ENCODE peak calls at places on chromosome 6, in ten cellular contexts. E, F, O, W, A, K, N, B, Q and Z are unnamed samples.

GRCh38 chr6:14984454-14984853 is 261.4 kb upstream of the JARID2 start:
- DNase-seq in E (peak), F (peak), O (peak), W (peak), A (peak), K (peak), N (no peak), B (peak), Q (no peak), Z (peak)

GRCh38 chr6:34970487-34970886 is 81.4 kb downstream of the ANKS1A start:
- DNase-seq in E (peak), F (peak), O (no peak), W (no peak), A (no peak), K (peak), N (no peak), B (no peak), Q (no peak), Z (no peak)

GRCh38 chr6:34792605-34793500 is 970 bp downstream of the BLTP3A start:
- DNase-seq in E (peak), F (peak), O (peak), W (peak), A (peak), K (peak), N (no peak), B (peak), Q (no peak), Z (peak)

GRCh38 chr6:37501632-37502466 is 2.2 kb upstream of the CCDC167 start:
- DNase-seq in E (no peak), F (no peak), O (no peak), W (no peak), A (no peak), K (no peak), N (no peak), B (no peak), Q (no peak), Z (no peak)

GRCh38 chr6:41008011-41008410 is 31.0 kb downstream of the UNC5CL start:
- DNase-seq in E (no peak), F (no peak), O (no peak), W (no peak), A (no peak), K (no peak), N (no peak), B (no peak), Q (no peak), Z (no peak)

GRCh38 chr6:38750968-38751615 is 36.0 kb downstream of the DNAH8 start:
- DNase-seq in E (no peak), F (no peak), O (no peak), W (no peak), A (no peak), K (no peak), N (no peak), B (no peak), Q (no peak), Z (no peak)

GRCh38 chr6:139109558-139109957 is 25.3 kb upstream of the HECA start:
- DNase-seq in E (peak), F (peak), O (peak), W (no peak), A (peak), K (peak), N (no peak), B (peak), Q (no peak), Z (peak)

GRCh38 chr6:148745926-148746325 is 904 bp upstream of the UST start:
- DNase-seq in E (no peak), F (peak), O (no peak), W (no peak), A (no peak), K (no peak), N (no peak), B (no peak), Q (no peak), Z (no peak)

GRCh38 chr6:11263185-11263817 is 30.8 kb upstream of the NEDD9 start:
- DNase-seq in E (peak), F (peak), O (no peak), W (peak), A (peak), K (peak), N (no peak), B (peak), Q (peak), Z (peak)

GRCh38 chr6:125154184-125155135 is 887 bp downstream of the TPD52L1 start:
- DNase-seq in E (no peak), F (peak), O (peak), W (peak), A (no peak), K (peak), N (no peak), B (peak), Q (peak), Z (no peak)

GRCh38 chr6:165685302-165685701 is 22.3 kb upstream of the PDE10A start:
- DNase-seq in E (no peak), F (no peak), O (no peak), W (no peak), A (no peak), K (no peak), N (no peak), B (no peak), Q (no peak), Z (no peak)

GRCh38 chr6:130359736-130360135 is 6.1 kb upstream of the TMEM200A start:
- DNase-seq in E (no peak), F (peak), O (no peak), W (no peak), A (no peak), K (no peak), N (no peak), B (no peak), Q (no peak), Z (no peak)

GRCh38 chr6:30317913-30318589 is 8.7 kb upstream of the TRIM39 start:
- DNase-seq in E (no peak), F (no peak), O (no peak), W (no peak), A (no peak), K (no peak), N (no peak), B (no peak), Q (no peak), Z (no peak)

GRCh38 chr6:132544826-132545225 is 6.7 kb downstream of the TAAR9 start:
- DNase-seq in E (no peak), F (no peak), O (no peak), W (no peak), A (no peak), K (no peak), N (no peak), B (no peak), Q (no peak), Z (no peak)

GRCh38 chr6:75602897-75603395 is 1.3 kb downstream of the SENP6 start:
- DNase-seq in E (no peak), F (no peak), O (no peak), W (no peak), A (no peak), K (no peak), N (no peak), B (peak), Q (no peak), Z (no peak)

GRCh38 chr6:392441-393390 is 1.2 kb downstream of the IRF4 start:
- DNase-seq in E (no peak), F (peak), O (no peak), W (no peak), A (no peak), K (peak), N (no peak), B (peak), Q (no peak), Z (no peak)

GRCh38 chr6:42929088-42929927 is at the start of gene CNPY3:
- DNase-seq in E (peak), F (peak), O (peak), W (peak), A (peak), K (peak), N (peak), B (peak), Q (peak), Z (peak)

GRCh38 chr6:87334683-87335082 is 5.6 kb upstream of the GJB7 start:
- DNase-seq in E (peak), F (peak), O (no peak), W (no peak), A (no peak), K (no peak), N (peak), B (no peak), Q (no peak), Z (peak)

GRCh38 chr6:94501546-94501945 is 1075.8 kb upstream of the MANEA start:
- DNase-seq in E (no peak), F (no peak), O (no peak), W (no peak), A (no peak), K (no peak), N (no peak), B (no peak), Q (no peak), Z (peak)

GRCh38 chr6:152248987-152249386 is 388.2 kb downstream of the SYNE1 start:
- DNase-seq in E (no peak), F (no peak), O (no peak), W (no peak), A (no peak), K (no peak), N (no peak), B (no peak), Q (no peak), Z (no peak)

GRCh38 chr6:166626177-166627038 is 643 bp downstream of the RPS6KA2 start:
- DNase-seq in E (peak), F (peak), O (peak), W (no peak), A (no peak), K (peak), N (no peak), B (peak), Q (peak), Z (peak)

GRCh38 chr6:150971230-150971629 is 105.7 kb downstream of the MTHFD1L start:
- DNase-seq in E (no peak), F (no peak), O (no peak), W (no peak), A (no peak), K (no peak), N (no peak), B (no peak), Q (no peak), Z (no peak)

GRCh38 chr6:100622907-100623692 is 158.4 kb upstream of the SIM1 start:
- DNase-seq in E (peak), F (peak), O (no peak), W (no peak), A (no peak), K (peak), N (no peak), B (peak), Q (no peak), Z (peak)

GRCh38 chr6:36078159-36078558 is 50.6 kb downstream of the MAPK14 start:
- DNase-seq in E (no peak), F (no peak), O (no peak), W (no peak), A (no peak), K (no peak), N (no peak), B (no peak), Q (no peak), Z (no peak)

GRCh38 chr6:30759575-30760239 is 15.4 kb upstream of the IER3 start:
- DNase-seq in E (peak), F (peak), O (no peak), W (no peak), A (no peak), K (peak), N (peak), B (peak), Q (no peak), Z (peak)

GRCh38 chr6:44855562-44856494 is 468.3 kb downstream of the CDC5L start:
- DNase-seq in E (peak), F (peak), O (no peak), W (no peak), A (no peak), K (peak), N (peak), B (peak), Q (no peak), Z (peak)

GRCh38 chr6:134707342-134707982 is 242.4 kb downstream of the ALDH8A1 start:
- DNase-seq in E (peak), F (peak), O (no peak), W (no peak), A (no peak), K (peak), N (no peak), B (peak), Q (no peak), Z (peak)

GRCh38 chr6:30446259-30446658 is 43.0 kb upstream of the HLA-E start:
- DNase-seq in E (no peak), F (no peak), O (no peak), W (no peak), A (no peak), K (no peak), N (no peak), B (no peak), Q (no peak), Z (no peak)

GRCh38 chr6:125255201-125255600 is 46.6 kb downstream of the HDDC2 start:
- DNase-seq in E (peak), F (no peak), O (no peak), W (no peak), A (no peak), K (peak), N (no peak), B (peak), Q (no peak), Z (no peak)

GRCh38 chr6:119979862-119980261 is 630.3 kb upstream of the MAN1A1 start:
- DNase-seq in E (peak), F (peak), O (no peak), W (no peak), A (no peak), K (peak), N (no peak), B (peak), Q (no peak), Z (peak)

GRCh38 chr6:113184736-113185135 is 672.4 kb upstream of the MARCKS start:
- DNase-seq in E (peak), F (peak), O (no peak), W (peak), A (peak), K (no peak), N (no peak), B (peak), Q (no peak), Z (peak)

GRCh38 chr6:148723484-148723883 is 23.3 kb upstream of the UST start:
- DNase-seq in E (peak), F (peak), O (no peak), W (no peak), A (no peak), K (peak), N (peak), B (peak), Q (no peak), Z (peak)

GRCh38 chr6:63441266-63441956 is 121.6 kb upstream of the LGSN start:
- DNase-seq in E (no peak), F (no peak), O (no peak), W (no peak), A (no peak), K (no peak), N (no peak), B (no peak), Q (no peak), Z (no peak)

DNA sequence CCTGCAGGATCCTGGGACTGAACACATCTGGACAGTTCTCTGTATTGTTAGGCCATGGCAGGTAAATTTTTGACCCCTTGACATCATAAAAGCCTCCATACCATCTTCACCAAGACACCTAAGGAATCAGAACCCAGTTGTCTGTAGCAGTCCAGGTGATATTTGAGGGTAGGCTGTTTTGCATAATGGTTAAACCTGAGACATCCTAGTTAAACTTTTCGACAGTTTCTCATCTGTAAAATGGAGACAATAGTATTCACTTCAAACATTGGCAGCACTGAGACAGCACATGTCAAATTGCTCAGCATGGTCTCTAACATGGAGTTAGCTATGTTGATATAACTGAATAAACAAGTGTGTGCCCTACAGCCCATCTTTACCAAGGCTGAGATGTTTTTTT is 24.8 kb downstream of the C6orf62 start:
- DNase-seq in E (no peak), F (no peak), O (no peak), W (no peak), A (no peak), K (no peak), N (no peak), B (no peak), Q (no peak), Z (no peak)
- TF ChIP-seq CTCF in E (no peak), F (no peak), O (no peak), W (no peak), A (no peak), K (no peak), N (no peak), B (no peak), Q (no peak), Z (no peak)

DNA sequence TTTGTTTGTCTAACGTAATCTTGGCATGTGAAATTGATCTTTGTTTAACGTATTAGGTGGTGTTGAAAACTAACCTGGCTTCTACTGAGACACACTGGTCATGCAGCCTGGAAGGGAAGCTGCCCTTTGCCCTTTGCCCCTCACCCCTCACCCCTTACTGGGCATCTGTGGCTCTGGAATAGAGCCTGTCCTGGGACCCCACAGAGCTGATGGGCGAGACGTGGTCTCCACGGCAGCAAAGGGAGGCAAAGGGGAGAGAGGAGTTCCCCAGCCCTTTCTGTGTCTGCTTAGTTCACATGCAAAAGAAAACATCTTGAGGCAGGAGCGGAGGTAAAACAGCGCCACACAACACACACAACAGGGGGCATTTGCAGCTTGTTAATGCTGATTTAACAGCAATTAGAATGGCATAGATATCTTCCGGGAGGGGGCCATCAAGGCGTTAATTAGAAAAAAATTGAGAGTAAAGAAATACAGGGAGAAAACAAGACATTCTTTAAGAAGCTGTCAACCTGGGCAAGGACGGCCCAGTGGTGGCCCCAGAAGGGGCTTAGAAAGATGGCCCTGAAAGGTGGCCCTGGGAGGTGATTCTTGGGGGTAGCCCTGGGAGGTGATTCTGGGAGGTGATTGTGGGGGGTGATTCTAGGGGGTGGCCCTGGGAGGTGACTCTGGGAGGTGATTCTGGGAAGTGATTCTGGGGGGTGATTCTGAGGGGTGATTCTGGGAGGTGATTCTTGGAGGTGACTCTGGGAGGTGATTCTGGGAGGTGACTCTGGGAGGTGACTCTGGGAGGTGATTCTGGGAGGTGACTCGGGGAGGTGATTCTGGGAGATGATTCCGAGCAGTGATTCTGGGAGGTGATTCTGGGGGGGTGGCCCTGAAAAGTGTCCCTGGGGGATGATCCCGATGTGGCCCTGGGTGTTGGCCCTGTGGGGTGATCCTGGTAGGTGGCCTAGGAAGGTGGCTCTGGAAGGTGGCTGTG is 44.5 kb upstream of the DACT2 start:
- DNase-seq in E (no peak), F (no peak), O (no peak), W (no peak), A (no peak), K (no peak), N (no peak), B (no peak), Q (peak), Z (no peak)
- H3K4me3 ChIP-seq in E (no peak), F (no peak), O (no peak), W (no peak), A (no peak), K (no peak), N (no peak), B (no peak), Q (no peak), Z (no peak)

GRCh38 chr6:162177733-162178132 is 549.8 kb downstream of the PRKN start:
- DNase-seq in E (no peak), F (peak), O (peak), W (no peak), A (peak), K (peak), N (no peak), B (no peak), Q (no peak), Z (peak)
- TF ChIP-seq CTCF in E (no peak), F (no peak), O (peak), W (no peak), A (peak), K (peak), N (no peak), B (peak), Q (no peak), Z (no peak)

DNA sequence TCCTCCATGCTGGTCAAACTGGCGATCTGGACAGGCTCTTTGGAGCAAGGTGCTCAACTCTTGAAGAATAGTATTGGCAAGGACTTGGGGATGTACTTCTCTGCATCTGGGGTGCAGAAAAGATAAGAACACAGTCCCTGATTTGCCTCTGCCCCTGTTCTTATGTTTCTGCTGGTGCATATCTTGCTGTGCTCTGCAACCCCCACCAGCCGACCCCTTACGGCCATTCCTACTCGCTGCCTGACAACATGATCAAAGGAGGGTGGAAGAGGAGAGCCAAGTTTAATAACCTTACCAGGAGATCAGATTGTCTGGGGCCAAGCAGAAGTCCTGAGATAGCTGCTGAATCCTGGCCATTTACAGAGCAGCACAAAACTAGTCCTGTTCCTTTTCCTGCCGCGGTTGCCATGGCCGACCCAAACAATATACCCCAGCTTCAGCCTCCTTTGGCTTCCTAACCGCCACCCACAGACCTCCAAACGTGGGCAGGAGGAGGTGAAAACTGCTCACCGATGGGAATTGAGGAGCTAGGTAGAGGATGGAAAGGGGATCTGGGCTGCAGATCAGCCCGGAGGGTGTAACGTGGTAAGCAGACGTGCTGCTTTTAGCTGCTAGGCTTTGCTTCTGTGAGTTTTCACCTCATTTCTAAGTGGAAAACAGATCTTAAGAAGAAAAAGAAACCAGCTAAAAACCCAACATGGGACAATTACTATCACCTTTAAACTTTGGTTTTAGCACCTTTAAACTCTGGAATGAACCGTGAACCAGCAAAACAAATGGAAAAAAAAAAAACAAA is 60.9 kb downstream of the ATXN1 start:
- DNase-seq in E (no peak), F (peak), O (peak), W (no peak), A (no peak), K (no peak), N (no peak), B (no peak), Q (no peak), Z (no peak)
- H3K4me3 ChIP-seq in E (no peak), F (peak), O (peak), W (peak), A (no peak), K (peak), N (no peak), B (no peak), Q (peak), Z (peak)

GRCh38 chr6:161271343-161272019 is 2.4 kb downstream of the AGPAT4 start:
- DNase-seq in E (no peak), F (peak), O (no peak), W (no peak), A (no peak), K (no peak), N (no peak), B (no peak), Q (no peak), Z (no peak)

GRCh38 chr6:161266866-161267265 is 7.0 kb downstream of the AGPAT4 start:
- DNase-seq in E (no peak), F (no peak), O (no peak), W (no peak), A (no peak), K (no peak), N (no peak), B (no peak), Q (no peak), Z (no peak)

GRCh38 chr6:161265975-161266374 is 7.9 kb downstream of the AGPAT4 start:
- DNase-seq in E (no peak), F (peak), O (no peak), W (no peak), A (no peak), K (no peak), N (no peak), B (peak), Q (no peak), Z (no peak)

GRCh38 chr6:161268526-161269210 is 5.2 kb downstream of the AGPAT4 start:
- DNase-seq in E (no peak), F (no peak), O (no peak), W (no peak), A (no peak), K (no peak), N (no peak), B (no peak), Q (no peak), Z (no peak)

DNA sequence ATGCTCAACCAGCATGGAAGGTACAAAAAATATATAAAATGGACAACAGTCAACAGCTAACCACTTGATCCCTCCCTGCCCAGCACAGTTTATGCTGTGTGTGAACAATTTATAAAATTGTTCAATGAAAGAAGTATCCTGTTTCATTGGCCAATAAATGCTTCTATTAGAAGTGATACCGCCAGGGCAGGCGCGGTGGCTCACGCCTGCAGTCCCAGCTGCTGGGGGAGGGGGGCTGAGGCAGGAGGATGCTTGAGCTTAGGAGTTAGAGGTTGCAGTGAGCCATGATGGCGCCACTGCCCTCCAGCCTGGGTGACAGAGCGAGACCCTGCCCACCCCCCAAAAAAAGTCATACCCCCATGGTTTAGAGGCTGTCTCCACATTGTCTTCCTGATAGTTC is 4.6 kb downstream of the AGPAT4 start:
- DNase-seq in E (no peak), F (no peak), O (no peak), W (no peak), A (no peak), K (no peak), N (no peak), B (no peak), Q (no peak), Z (no peak)
- TF ChIP-seq CTCF in E (no peak), F (no peak), O (no peak), W (no peak), A (no peak), K (no peak), N (no peak), B (no peak), Q (no peak), Z (no peak)